ENCODE peak calls at places on chromosomes 7 and 10, in nine cellular contexts. A is IMR-90; X is RWPE2; G is A549; W is aorta; F is SJSA1; B is CD8-positive, alpha-beta memory T cell; Z is sigmoid colon; C is upper lobe of right lung. J is an unnamed sample.

GRCh38 chr10:43267811-43268210 is 946 bp upstream of the RASGEF1A start:
- DNase-seq in C (no peak), X (no peak), A (no peak), F (no peak), Z (no peak), W (no peak), G (no peak), B (no peak), J (no peak)

GRCh38 chr10:48589266-48589665 is 15.6 kb downstream of the ARHGAP22 start:
- DNase-seq in A (peak), G (no peak), F (no peak), X (no peak), Z (no peak), W (no peak), B (no peak), C (no peak), J (no peak)

GRCh38 chr10:28326516-28327493 is 23.9 kb upstream of the MPP7 start:
- DNase-seq in Z (peak), A (peak), X (no peak), W (peak), C (peak), F (no peak), G (no peak), B (no peak), J (no peak)

GRCh38 chr10:15342970-15343369 is 28.1 kb downstream of the FAM171A1 start:
- DNase-seq in A (no peak), C (no peak), X (no peak), B (no peak), F (no peak), W (no peak), G (no peak), Z (no peak), J (no peak)

GRCh38 chr10:60917331-60918280 is 26.4 kb downstream of the RHOBTB1 start:
- DNase-seq in G (no peak), A (peak), W (no peak), F (no peak), X (no peak), C (no peak), B (no peak), Z (no peak), J (no peak)

GRCh38 chr10:80493482-80494021 is 39.4 kb downstream of the TSPAN14 start:
- DNase-seq in X (no peak), B (peak), W (no peak), G (peak), F (peak), C (peak), A (no peak), Z (no peak), J (no peak)

GRCh38 chr7:47039899-47040298 is 542.0 kb downstream of the TNS3 start:
- DNase-seq in A (peak), X (no peak), C (no peak), B (no peak), F (no peak), G (no peak), Z (no peak), W (no peak), J (no peak)

GRCh38 chr7:44411306-44411705 is 79.2 kb downstream of the NUDCD3 start:
- DNase-seq in Z (no peak), F (no peak), W (no peak), X (no peak), B (no peak), G (no peak), C (no peak), A (no peak), J (no peak)

GRCh38 chr10:80276335-80276734 is 13.1 kb downstream of the MAT1A start:
- DNase-seq in Z (no peak), A (no peak), C (no peak), G (no peak), B (no peak), F (no peak), W (no peak), X (no peak), J (no peak)

GRCh38 chr7:132055331-132056120 is 499.1 kb upstream of the PODXL start:
- DNase-seq in C (no peak), Z (no peak), B (no peak), X (no peak), F (no peak), G (no peak), A (no peak), W (no peak), J (no peak)

GRCh38 chr10:50409965-50410811 is 158.9 kb upstream of the ASAH2 start:
- DNase-seq in W (no peak), A (peak), Z (no peak), X (no peak), F (no peak), B (no peak), G (no peak), C (no peak), J (no peak)

GRCh38 chr7:101990811-101991418 is 173.5 kb downstream of the CUX1 start:
- DNase-seq in X (no peak), F (no peak), G (no peak), A (no peak), W (no peak), B (peak), C (no peak), Z (no peak), J (no peak)

GRCh38 chr10:75407716-75408511 is 6.3 kb upstream of the ZNF503 start:
- DNase-seq in X (no peak), A (no peak), B (no peak), C (peak), Z (no peak), G (no peak), W (peak), F (no peak), J (peak)

GRCh38 chr10:59463909-59464308 is 101.6 kb upstream of the FAM13C start:
- DNase-seq in Z (no peak), X (no peak), W (no peak), F (no peak), G (no peak), C (no peak), A (no peak), B (no peak), J (no peak)

GRCh38 chr7:64885520-64886240 is 17.4 kb upstream of the ZNF273 start:
- DNase-seq in B (no peak), G (no peak), W (no peak), Z (peak), F (peak), X (no peak), C (no peak), A (no peak), J (no peak)

GRCh38 chr10:13912111-13912510 is 325.3 kb downstream of the PRPF18 start:
- DNase-seq in W (no peak), A (no peak), X (no peak), G (no peak), B (no peak), C (no peak), Z (no peak), F (no peak), J (no peak)

GRCh38 chr7:29304756-29305155 is 110.2 kb downstream of the CHN2 start:
- DNase-seq in G (no peak), A (no peak), F (no peak), B (no peak), Z (no peak), X (no peak), W (no peak), C (no peak), J (no peak)

GRCh38 chr10:23755557-23755956 is 316.7 kb downstream of the OTUD1 start:
- DNase-seq in Z (no peak), F (no peak), X (no peak), G (no peak), W (no peak), B (no peak), C (no peak), A (no peak), J (no peak)

GRCh38 chr10:112375721-112376577 is 2.0 kb downstream of the ACSL5 start:
- DNase-seq in A (peak), G (no peak), F (no peak), B (peak), Z (peak), W (no peak), C (peak), X (no peak), J (no peak)

GRCh38 chr7:45999541-45999940 is 78.5 kb upstream of the IGFBP3 start:
- DNase-seq in X (no peak), F (no peak), G (no peak), W (no peak), B (no peak), A (no peak), Z (no peak), C (no peak), J (no peak)

GRCh38 chr7:8258734-8259133 is 3.2 kb downstream of the ICA1 start:
- DNase-seq in X (no peak), B (no peak), W (no peak), C (no peak), F (no peak), A (no peak), G (no peak), Z (no peak), J (no peak)

GRCh38 chr7:8263048-8263447 is 1.1 kb upstream of the ICA1 start:
- DNase-seq in C (no peak), G (no peak), F (no peak), W (no peak), B (no peak), Z (no peak), A (no peak), X (no peak), J (no peak)

GRCh38 chr7:8259586-8260222 is 2.3 kb downstream of the ICA1 start:
- DNase-seq in C (no peak), Z (no peak), B (no peak), X (no peak), F (no peak), W (no peak), A (no peak), G (no peak), J (no peak)

GRCh38 chr7:8261711-8262695 is at the start of gene ICA1:
- DNase-seq in W (peak), Z (peak), G (peak), A (no peak), X (peak), F (peak), B (no peak), C (peak), J (peak)

GRCh38 chr7:8260871-8261707 is 878 bp downstream of the ICA1 start:
- DNase-seq in C (peak), Z (peak), F (no peak), W (peak), X (peak), G (peak), B (no peak), A (no peak), J (peak)
- H3K27ac ChIP-seq in C (peak), Z (peak), F (no peak), W (no peak), X (no peak), G (peak), B (peak), A (no peak), J (no peak)

DNA sequence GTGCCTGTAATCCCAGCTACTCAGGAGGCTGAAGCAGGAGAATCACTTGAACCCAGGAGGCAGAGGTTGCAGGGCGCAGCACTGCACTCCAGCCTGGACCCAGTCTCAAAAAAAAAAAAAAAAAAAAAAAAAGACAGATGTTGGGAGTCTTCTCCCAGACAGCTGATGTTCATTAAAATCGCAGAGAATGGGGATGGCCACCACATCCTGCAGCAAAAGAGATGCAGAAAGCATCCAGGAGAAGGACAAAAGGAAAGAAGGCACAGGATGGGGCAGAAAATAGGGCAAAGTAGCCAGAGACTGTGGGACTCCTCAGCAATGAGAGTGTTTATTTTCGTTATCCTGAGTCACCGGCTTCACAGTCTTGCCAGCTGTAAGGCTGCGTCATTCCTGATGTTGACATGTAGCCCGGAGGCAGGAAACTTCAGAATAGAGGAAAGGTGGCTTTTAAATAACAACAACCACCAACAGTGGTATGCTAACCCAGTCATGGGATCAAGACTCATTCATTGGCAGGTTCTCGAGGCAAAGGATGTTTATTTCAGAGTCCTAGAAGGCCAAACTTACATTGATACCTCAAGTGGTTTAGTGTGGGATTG is 149.5 kb upstream of the SVIL start:
- DNase-seq in F (peak), A (peak), X (peak), C (no peak), W (no peak), G (peak), Z (peak), B (no peak), J (no peak)
- H3K27ac ChIP-seq in F (peak), A (peak), X (peak), C (peak), W (no peak), G (peak), Z (peak), B (no peak), J (no peak)

GRCh38 chr10:47058961-47059391 is 147.7 kb downstream of the PTPN20 start:
- DNase-seq in C (no peak), A (peak), X (no peak), G (no peak), Z (peak), B (no peak), W (no peak), F (no peak), J (no peak)
- H3K27ac ChIP-seq in C (no peak), A (no peak), X (no peak), G (no peak), Z (no peak), B (no peak), W (no peak), F (no peak), J (no peak)

GRCh38 chr10:71724539-71724938 is 5.0 kb upstream of the C10orf105 start:
- DNase-seq in W (no peak), B (no peak), A (no peak), F (no peak), Z (no peak), X (no peak), G (no peak), C (no peak), J (no peak)

GRCh38 chr10:71725249-71725648 is 5.7 kb upstream of the C10orf105 start:
- DNase-seq in Z (no peak), B (no peak), A (no peak), X (no peak), G (no peak), W (no peak), C (no peak), F (no peak), J (no peak)

GRCh38 chr10:71727429-71728217 is 8.0 kb upstream of the C10orf105 start:
- DNase-seq in F (no peak), A (no peak), G (peak), C (no peak), X (no peak), Z (peak), B (peak), W (no peak), J (no peak)

GRCh38 chr10:71726673-71727428 is 7.3 kb upstream of the C10orf105 start:
- DNase-seq in A (no peak), Z (no peak), G (no peak), C (no peak), B (peak), W (no peak), X (no peak), F (no peak), J (no peak)

DNA sequence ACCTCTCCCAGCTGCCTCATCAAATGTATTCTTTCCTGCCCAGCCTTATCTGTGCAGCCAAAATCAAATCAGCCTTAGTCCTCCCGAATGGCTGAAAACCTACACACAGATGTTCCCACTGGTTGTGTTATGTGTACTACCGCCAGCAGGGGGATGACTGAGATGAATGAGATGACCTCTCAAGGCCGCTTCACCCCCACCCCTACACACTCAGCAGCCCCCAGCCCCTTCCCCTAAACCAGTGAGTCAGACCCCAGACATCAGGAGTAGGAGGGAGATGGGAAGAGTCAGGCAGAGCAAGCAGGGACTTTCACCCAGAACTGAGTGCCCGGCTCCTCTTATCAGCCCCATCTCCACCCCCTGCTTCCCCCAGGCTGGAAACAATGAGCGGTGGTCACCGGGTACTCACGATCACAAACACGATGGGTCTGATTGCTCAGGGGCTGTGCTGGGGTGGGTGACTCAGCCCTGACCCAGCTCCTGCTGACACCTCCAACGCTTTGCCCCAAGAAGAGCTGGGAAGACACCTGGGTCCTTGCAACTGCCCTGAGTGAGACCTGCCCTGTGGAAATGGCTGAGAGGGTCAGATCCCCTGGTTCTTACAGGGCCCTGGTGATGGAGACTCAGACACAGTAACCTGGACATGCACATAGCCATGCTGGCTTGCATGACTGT is 6.6 kb upstream of the C10orf105 start:
- DNase-seq in X (no peak), F (peak), A (peak), G (peak), B (peak), W (no peak), C (no peak), Z (no peak), J (peak)
- H3K27ac ChIP-seq in X (no peak), F (no peak), A (no peak), G (peak), B (peak), W (no peak), C (peak), Z (no peak), J (no peak)

J was measured in neural progenitor cell.